ENCODE peak calls at places on chromosome 21, in five cellular contexts. N is left lung, F is body of pancreas, O is brain microvascular endothelial cell, A is PC-9. M is an unnamed sample.

GRCh38 chr21:36096398-36097290 is 26.8 kb downstream of the CBR1 start:
- DNase-seq in F (no peak), N (no peak), A (no peak), O (no peak), M (no peak)

GRCh38 chr21:24705201-24705600 is 902.1 kb downstream of the MRPL39 start:
- DNase-seq in F (no peak), N (no peak), O (no peak), A (no peak), M (no peak)

GRCh38 chr21:38712076-38712475 is 93.7 kb upstream of the ETS2 start:
- DNase-seq in N (no peak), O (peak), F (no peak), A (no peak), M (no peak)

GRCh38 chr21:25107708-25108107 is 499.6 kb downstream of the MRPL39 start:
- DNase-seq in N (no peak), F (no peak), O (peak), A (no peak), M (no peak)

GRCh38 chr21:38269567-38269917 is 12.8 kb downstream of the KCNJ15 start:
- DNase-seq in A (no peak), O (no peak), N (no peak), F (no peak), M (no peak)

GRCh38 chr21:38303300-38303699 is 46.5 kb downstream of the KCNJ15 start:
- DNase-seq in O (peak), F (no peak), A (no peak), N (no peak), M (no peak)

GRCh38 chr21:33036430-33037162 is 10.9 kb downstream of the OLIG2 start:
- DNase-seq in A (no peak), O (peak), F (no peak), N (peak), M (no peak)

GRCh38 chr21:39612233-39613028 is at the start of gene B3GALT5:
- DNase-seq in N (no peak), A (no peak), F (peak), O (no peak), M (no peak)

GRCh38 chr21:36783612-36784383 is 84.9 kb downstream of the SIM2 start:
- DNase-seq in A (peak), F (no peak), N (peak), O (peak), M (no peak)

GRCh38 chr21:32770514-32771133 is 931 bp downstream of the PAXBP1 start:
- DNase-seq in O (peak), A (no peak), F (no peak), N (peak), M (no peak)

GRCh38 chr21:37603129-37603528 is 236.6 kb downstream of the DYRK1A start:
- DNase-seq in O (no peak), F (no peak), A (no peak), N (no peak), M (no peak)

GRCh38 chr21:41447356-41447755 is 21.3 kb downstream of the MX1 start:
- DNase-seq in F (no peak), A (no peak), O (no peak), N (no peak), M (peak)

GRCh38 chr21:37264808-37265207 is 2.3 kb downstream of the VPS26C start:
- DNase-seq in F (no peak), A (no peak), O (no peak), N (no peak), M (no peak)

GRCh38 chr21:35649186-35649585 is 411.1 kb downstream of the SETD4 start:
- DNase-seq in F (no peak), N (no peak), A (no peak), O (peak), M (no peak)

GRCh38 chr21:43854773-43855633 is 10.0 kb upstream of the AGPAT3 start:
- DNase-seq in N (peak), A (no peak), F (no peak), O (no peak), M (no peak)

GRCh38 chr21:35506352-35506751 is 457.2 kb upstream of the RUNX1 start:
- DNase-seq in N (no peak), O (no peak), A (no peak), F (no peak), M (no peak)

GRCh38 chr21:35585155-35585554 is 475.2 kb downstream of the SETD4 start:
- DNase-seq in N (no peak), A (no peak), F (no peak), O (no peak), M (no peak)

GRCh38 chr21:17903029-17903806 is 84.1 kb upstream of the C21orf91 start:
- DNase-seq in O (no peak), N (no peak), F (no peak), A (peak), M (no peak)

GRCh38 chr21:38440746-38441145 is 57.5 kb downstream of the ERG start:
- DNase-seq in N (no peak), O (peak), F (no peak), A (no peak), M (no peak)

GRCh38 chr21:33660406-33660805 is 18.1 kb downstream of the ITSN1 start:
- DNase-seq in F (no peak), A (no peak), N (no peak), O (no peak), M (no peak)

GRCh38 chr21:39363607-39364555 is 15.0 kb upstream of the HMGN1 start:
- DNase-seq in A (no peak), O (no peak), N (no peak), F (no peak), M (no peak)

GRCh38 chr21:39633043-39633442 is 20.3 kb downstream of the B3GALT5 start:
- DNase-seq in O (peak), F (no peak), A (peak), N (no peak), M (no peak)

GRCh38 chr21:35651166-35651565 is 409.2 kb downstream of the SETD4 start:
- DNase-seq in A (no peak), N (no peak), O (no peak), F (no peak), M (no peak)

GRCh38 chr21:42652527-42653491 is 612 bp upstream of the PDE9A start:
- DNase-seq in N (peak), O (no peak), A (peak), F (peak), M (peak)
- TF ChIP-seq CTCF in N (peak), O (peak), A (peak), F (peak), M (peak)

GRCh38 chr21:29712818-29713217 is 227.0 kb downstream of the GRIK1 start:
- DNase-seq in A (no peak), N (no peak), O (no peak), F (no peak), M (no peak)
- H3K27ac ChIP-seq in A (no peak), N (no peak), O (no peak), F (no peak), M (no peak)

GRCh38 chr21:19353271-19353670 is 949.7 kb upstream of the TMPRSS15 start:
- DNase-seq in A (no peak), F (no peak), N (no peak), O (no peak), M (no peak)
- H3K4me3 ChIP-seq in A (no peak), F (no peak), N (no peak), O (no peak), M (no peak)

GRCh38 chr21:16082038-16082816 is 352.4 kb downstream of the USP25 start:
- DNase-seq in F (no peak), A (no peak), O (no peak), N (no peak), M (no peak)
- TF ChIP-seq CTCF in F (peak), A (peak), O (peak), N (peak), M (peak)

DNA sequence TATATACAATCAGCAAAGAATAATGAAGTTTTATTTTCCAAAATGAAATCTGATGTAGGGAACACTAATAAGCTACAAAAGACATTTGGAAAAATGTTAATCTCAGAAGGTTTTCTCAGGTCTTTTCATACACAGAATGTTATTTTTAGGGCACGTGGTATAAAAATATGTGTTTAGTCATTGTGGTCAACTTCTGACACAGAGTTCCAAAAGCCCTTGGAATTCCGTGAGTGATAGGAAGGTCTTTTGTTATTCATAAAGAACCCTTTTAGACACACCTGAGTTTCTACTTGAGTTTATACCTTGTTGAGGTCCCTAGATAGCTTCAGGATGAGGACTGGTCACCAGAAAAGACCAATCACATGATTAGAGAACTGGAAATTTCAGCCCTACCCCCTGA is 277.6 kb upstream of the NCAM2 start:
- DNase-seq in O (no peak), A (peak), N (no peak), F (no peak), M (no peak)
- H3K27ac ChIP-seq in O (peak), A (peak), N (no peak), F (no peak), M (no peak)

GRCh38 chr21:14559144-14559543 is 13.0 kb upstream of the SAMSN1 start:
- DNase-seq in N (no peak), F (no peak), A (no peak), O (no peak), M (no peak)

GRCh38 chr21:14560139-14560538 is 14.0 kb upstream of the SAMSN1 start:
- DNase-seq in F (no peak), N (no peak), O (no peak), A (no peak), M (no peak)

GRCh38 chr21:14560555-14560954 is 14.4 kb upstream of the SAMSN1 start:
- DNase-seq in A (no peak), F (no peak), N (no peak), O (no peak), M (no peak)

GRCh38 chr21:14554948-14555347 is 8.8 kb upstream of the SAMSN1 start:
- DNase-seq in A (no peak), N (no peak), O (peak), F (no peak), M (no peak)

DNA sequence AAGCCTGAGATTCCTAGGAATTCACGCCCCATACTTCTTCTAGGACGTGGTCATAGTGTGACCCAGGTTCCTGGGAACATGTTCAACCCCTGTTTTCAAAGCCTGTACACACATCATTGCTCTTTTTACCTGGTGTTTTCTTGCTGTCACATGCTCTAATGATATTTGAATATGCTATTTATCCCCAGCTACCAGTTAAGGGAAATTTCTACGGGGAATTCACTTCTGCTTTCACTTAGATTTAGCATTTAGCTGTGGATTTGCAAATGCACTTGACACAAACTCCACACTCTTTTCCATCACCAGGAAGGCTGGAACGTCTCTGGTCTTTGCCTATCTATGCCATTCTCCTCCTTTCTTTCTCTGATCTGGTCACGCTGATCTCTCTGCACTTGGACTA is 11.3 kb upstream of the SAMSN1 start:
- DNase-seq in F (no peak), O (no peak), N (no peak), A (no peak), M (no peak)
- H3K4me3 ChIP-seq in F (no peak), O (no peak), N (no peak), A (no peak), M (no peak)

GRCh38 chr21:45454081-45454923 is 49.3 kb downstream of the COL18A1 start:
- DNase-seq in F (no peak), O (no peak), N (no peak), A (no peak), M (no peak)
- TF ChIP-seq CTCF in F (no peak), O (no peak), N (no peak), A (no peak), M (no peak)

GRCh38 chr21:45136500-45136899 is 62.1 kb downstream of the ADARB1 start:
- DNase-seq in A (no peak), F (no peak), N (no peak), O (no peak), M (no peak)
- H3K27ac ChIP-seq in A (no peak), F (no peak), N (no peak), O (peak), M (no peak)

DNA sequence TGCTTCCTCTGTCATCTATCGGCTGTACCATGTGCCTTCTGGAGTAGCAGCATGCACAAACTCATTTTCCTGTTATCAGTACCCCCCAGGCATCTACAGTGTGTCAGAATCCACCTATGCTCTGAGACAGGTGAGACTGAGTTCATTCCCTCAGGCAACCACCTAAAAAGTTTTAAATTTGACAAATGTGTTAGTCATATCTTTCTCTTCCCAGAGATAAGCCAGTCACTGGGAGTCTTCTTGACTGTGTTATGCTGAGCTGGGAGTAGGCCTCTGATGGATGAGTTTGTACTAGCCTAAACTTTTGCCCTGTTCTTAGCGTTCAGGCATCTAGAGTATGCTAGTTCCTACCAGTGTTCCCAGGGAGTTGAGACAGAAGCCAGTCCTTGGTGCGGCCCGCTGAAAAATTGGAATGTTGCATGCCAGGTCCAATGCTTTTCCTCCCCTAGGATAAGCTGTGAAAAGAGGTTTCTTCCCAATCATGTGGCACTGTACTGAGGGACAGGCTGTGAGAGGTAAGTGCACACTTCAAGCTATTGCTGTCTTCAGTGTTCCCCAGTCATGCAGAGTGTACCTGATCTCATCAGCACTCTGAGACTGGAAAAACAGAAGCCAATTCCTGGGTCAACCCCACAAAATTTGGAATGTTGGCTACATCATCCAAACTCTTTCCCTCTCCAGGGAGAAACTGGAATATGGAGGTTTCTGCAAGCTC is 1202.3 kb downstream of the NCAM2 start:
- DNase-seq in A (no peak), F (no peak), O (no peak), N (no peak), M (no peak)
- H3K4me3 ChIP-seq in A (no peak), F (no peak), O (no peak), N (no peak), M (no peak)